ENCODE peak calls at places on chromosome 11, in five cellular contexts. S, E, K, J and X are unnamed samples.

GRCh38 chr11:66768088-66768521 is 39.1 kb upstream of the SPTBN2 start:
- DNase-seq in S (no peak), E (no peak), K (peak; percentile 51), J (no peak), X (no peak)

GRCh38 chr11:132640952-132641351 is 891.3 kb downstream of the OPCML start:
- DNase-seq in S (no peak), E (no peak), K (no peak), J (no peak), X (peak; percentile 66)

GRCh38 chr11:58788355-58789023 is 56.0 kb downstream of the GLYATL2 start:
- DNase-seq in S (no peak), E (peak; percentile 60), K (peak; percentile 42), J (no peak), X (no peak)

GRCh38 chr11:117547188-117547831 is 219.7 kb downstream of the CEP164 start:
- DNase-seq in S (no peak), E (peak; percentile 15), K (no peak), J (no peak), X (no peak)

GRCh38 chr11:19422257-19422656 is 181.5 kb upstream of the E2F8 start:
- DNase-seq in S (no peak), E (no peak), K (no peak), J (no peak), X (no peak)

GRCh38 chr11:2300936-2301630 is 635 bp downstream of the C11orf21 start:
- DNase-seq in S (no peak), E (peak; percentile 58), K (no peak), J (no peak), X (peak; percentile 90)

GRCh38 chr11:108970221-108970991 is 305.5 kb downstream of the DDX10 start:
- DNase-seq in S (no peak), E (no peak), K (no peak), J (no peak), X (no peak)

GRCh38 chr11:14424096-14424495 is 65.1 kb upstream of the RRAS2 start:
- DNase-seq in S (no peak), E (no peak), K (no peak), J (no peak), X (no peak)

GRCh38 chr11:28910926-28911325 is 802.7 kb downstream of the METTL15 start:
- DNase-seq in S (no peak), E (no peak), K (no peak), J (no peak), X (no peak)

GRCh38 chr11:29173660-29174062 is 843.2 kb downstream of the KCNA4 start:
- DNase-seq in S (no peak), E (no peak), K (peak; percentile 78), J (no peak), X (no peak)

GRCh38 chr11:124865902-124866851 is 945 bp downstream of the ROBO3 start:
- DNase-seq in S (no peak), E (no peak), K (no peak), J (no peak), X (no peak)

GRCh38 chr11:69915151-69915500 is 95.9 kb upstream of the FGF3 start:
- DNase-seq in S (no peak), E (no peak), K (peak; percentile 23), J (no peak), X (no peak)

GRCh38 chr11:112058103-112058502 is 15.7 kb downstream of the PIH1D2 start:
- DNase-seq in S (no peak), E (no peak), K (no peak), J (no peak), X (no peak)

GRCh38 chr11:90423378-90423777 is 200.5 kb upstream of the CHORDC1 start:
- DNase-seq in S (no peak), E (no peak), K (no peak), J (no peak), X (no peak)

GRCh38 chr11:117828641-117829368 is 4.3 kb upstream of the FXYD2 start:
- DNase-seq in S (peak; percentile 48), E (no peak), K (peak; percentile 29), J (peak; percentile 48), X (no peak)

GRCh38 chr11:13316528-13316961 is 39.0 kb downstream of the BMAL1 start:
- DNase-seq in S (no peak), E (no peak), K (no peak), J (peak; percentile 26), X (no peak)

GRCh38 chr11:85281550-85281949 is 345.6 kb downstream of the DLG2 start:
- DNase-seq in S (no peak), E (no peak), K (no peak), J (no peak), X (no peak)

GRCh38 chr11:2376751-2377451 is at the start of gene CD81:
- DNase-seq in S (peak; percentile 66), E (peak; percentile 75), K (peak; percentile 41), J (peak; percentile 50), X (no peak)

GRCh38 chr11:9777066-9777465 is 113.2 kb downstream of the SWAP70 start:
- DNase-seq in S (no peak), E (no peak), K (no peak), J (no peak), X (no peak)

GRCh38 chr11:113587318-113587739 is 112.1 kb upstream of the DRD2 start:
- DNase-seq in S (no peak), E (no peak), K (no peak), J (no peak), X (peak; percentile 75)

GRCh38 chr11:28146123-28146751 is 38.0 kb downstream of the METTL15 start:
- DNase-seq in S (no peak), E (no peak), K (peak; percentile 60), J (no peak), X (no peak)

GRCh38 chr11:124421043-124421442 is 3.6 kb downstream of the OR8B4 start:
- DNase-seq in S (no peak), E (no peak), K (no peak), J (no peak), X (no peak)

GRCh38 chr11:112977620-112978212 is 16.5 kb downstream of the NCAM1 start:
- DNase-seq in S (no peak), E (no peak), K (no peak), J (peak; percentile 59), X (no peak)

GRCh38 chr11:16096336-16096735 is 260.0 kb downstream of the SOX6 start:
- DNase-seq in S (no peak), E (no peak), K (no peak), J (no peak), X (no peak)

GRCh38 chr11:36564376-36565032 is 3.3 kb upstream of the RAG1 start:
- DNase-seq in S (peak; percentile 54), E (no peak), K (peak; percentile 56), J (peak; percentile 31), X (no peak)

GRCh38 chr11:47527186-47527585 is 25.7 kb downstream of the CELF1 start:
- DNase-seq in S (no peak), E (no peak), K (no peak), J (no peak), X (no peak)

GRCh38 chr11:47518212-47518959 is 34.5 kb downstream of the CELF1 start:
- DNase-seq in S (no peak), E (no peak), K (no peak), J (no peak), X (no peak)

GRCh38 chr11:47523491-47524199 is 29.3 kb downstream of the CELF1 start:
- DNase-seq in S (peak; percentile 43), E (no peak), K (peak; percentile 43), J (peak; percentile 78), X (no peak)

DNA sequence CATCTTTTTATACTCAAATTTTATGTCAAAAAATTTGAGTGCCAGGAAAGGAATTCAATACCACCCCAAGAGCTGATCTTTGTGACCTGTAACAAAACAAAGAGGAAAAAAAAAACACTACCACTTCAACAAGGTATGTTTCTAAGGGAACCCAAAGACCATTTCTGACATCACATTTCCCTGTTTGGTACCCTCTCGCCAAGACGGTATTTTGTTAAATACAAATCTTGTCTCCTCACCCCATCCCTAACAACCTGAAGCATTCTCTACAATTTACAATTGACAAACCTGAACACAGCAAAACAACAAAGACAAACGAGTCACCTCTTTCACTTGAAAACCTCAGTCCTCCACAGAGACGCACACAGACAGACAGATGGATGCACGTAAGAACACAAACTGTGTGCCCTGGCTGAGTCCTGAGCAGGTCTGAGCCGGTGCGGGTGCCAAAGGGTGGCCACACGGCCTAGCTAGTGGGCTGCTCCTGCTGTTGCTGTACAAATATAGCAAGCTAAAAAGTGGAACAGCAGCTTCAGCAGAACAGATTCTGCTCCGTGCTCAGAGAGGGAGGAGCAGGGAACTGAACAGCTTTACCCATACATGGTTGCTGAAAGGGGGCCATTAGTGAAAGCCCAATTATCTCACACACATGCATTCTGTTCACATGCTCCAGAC is 28.6 kb downstream of the CELF1 start:
- DNase-seq in S (peak; percentile 28), E (no peak), K (no peak), J (peak; percentile 30), X (no peak)
- H3K4me3 ChIP-seq in S (peak overlapping the region; percentile 30), E (no peak overlapping the region), K (no peak overlapping the region), J (peak overlapping the region; percentile 4), X (peak overlapping the region; percentile 37)

GRCh38 chr11:68146010-68146540 is 24.9 kb upstream of the CHKA start:
- DNase-seq in S (peak; percentile 86), E (peak; percentile 97), K (peak; percentile 94), J (peak; percentile 78), X (no peak)
- TF ChIP-seq POLR2A in S (no peak), E (peak; percentile 44), K (no peak), J (no peak), X (no peak)

GRCh38 chr11:70948416-70948815 is 304.0 kb downstream of the SHANK2 start:
- DNase-seq in S (no peak), E (peak; percentile 35), K (no peak), J (no peak), X (no peak)

GRCh38 chr11:70944141-70944540 is 308.2 kb downstream of the SHANK2 start:
- DNase-seq in S (no peak), E (peak; percentile 18), K (no peak), J (no peak), X (no peak)

GRCh38 chr11:70944636-70945035 is 307.7 kb downstream of the SHANK2 start:
- DNase-seq in S (no peak), E (no peak), K (no peak), J (no peak), X (no peak)

GRCh38 chr11:70942593-70942992 is 309.8 kb downstream of the SHANK2 start:
- DNase-seq in S (no peak), E (no peak), K (peak; percentile 72), J (no peak), X (no peak)
- TF ChIP-seq CTCF in S (no peak), E (peak; percentile 20), K (peak; percentile 19), J (no peak), X (no peak)

GRCh38 chr11:74954199-74954598 is 5.1 kb downstream of the SPCS2 start:
- DNase-seq in S (no peak), E (no peak), K (no peak), J (no peak), X (no peak)

GRCh38 chr11:74951241-74951640 is 2.2 kb downstream of the SPCS2 start:
- DNase-seq in S (no peak), E (no peak), K (no peak), J (no peak), X (no peak)

GRCh38 chr11:74950374-74950969 is 1.4 kb downstream of the SPCS2 start:
- DNase-seq in S (no peak), E (no peak), K (no peak), J (no peak), X (no peak)

GRCh38 chr11:74953448-74953847 is 4.4 kb downstream of the SPCS2 start:
- DNase-seq in S (no peak), E (no peak), K (no peak), J (no peak), X (no peak)

DNA sequence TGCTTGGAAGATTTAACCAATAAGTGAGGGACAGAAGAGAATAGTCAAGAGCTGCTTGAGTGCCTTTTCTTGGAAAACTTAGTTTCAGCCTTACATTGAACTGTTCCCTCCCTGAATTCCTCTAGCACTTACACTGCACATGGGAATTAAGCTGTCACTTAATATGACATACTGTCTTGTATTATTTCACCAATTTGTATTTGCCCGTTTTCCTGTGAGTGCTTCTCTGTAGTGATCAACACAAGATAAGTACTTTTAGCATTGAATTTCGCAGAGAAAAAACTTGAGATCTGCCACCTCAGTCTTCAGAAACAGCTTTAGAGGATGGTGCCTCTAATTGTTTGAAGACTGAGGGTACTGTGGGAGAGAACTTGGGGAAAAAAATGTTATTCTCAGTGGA is 3.7 kb downstream of the SPCS2 start:
- DNase-seq in S (no peak), E (no peak), K (no peak), J (no peak), X (no peak)
- H3K4me3 ChIP-seq in S (no peak overlapping the region), E (no peak overlapping the region), K (no peak overlapping the region), J (no peak overlapping the region), X (no peak overlapping the region)